ENCODE peak calls at places on chromosomes 3 and 15, in six cellular contexts. Z is Panc1, F is psoas muscle, G is astrocyte, J is cardiac muscle cell, U is tibial nerve. S is an unnamed sample.

GRCh38 chr3:157865449-157865862 is 240.8 kb downstream of the SHOX2 start:
- DNase-seq in Z (no peak), F (no peak), G (no peak), J (peak; percentile 9), U (no peak), S (no peak)

GRCh38 chr3:177284383-177284881 is 87.2 kb upstream of the TBL1XR1 start:
- DNase-seq in Z (no peak), F (peak; percentile 61), G (peak; percentile 25), J (peak; percentile 80), U (no peak), S (no peak)

GRCh38 chr15:83380682-83381081 is 66.5 kb upstream of the SH3GL3 start:
- DNase-seq in Z (peak; percentile 8), F (no peak), G (peak; percentile 49), J (peak; percentile 66), U (no peak), S (no peak)

GRCh38 chr15:73800662-73801345 is 47.7 kb upstream of the INSYN1 start:
- DNase-seq in Z (no peak), F (peak; percentile 93), G (peak; percentile 93), J (no peak), U (no peak), S (no peak)

GRCh38 chr3:161851941-161852566 is 355.4 kb downstream of the OTOL1 start:
- DNase-seq in Z (peak; percentile 52), F (no peak), G (peak; percentile 12), J (peak; percentile 48), U (peak; percentile 19), S (no peak)

GRCh38 chr3:175349181-175349580 is 490.0 kb downstream of the NAALADL2 start:
- DNase-seq in Z (no peak), F (no peak), G (peak; percentile 75), J (no peak), U (no peak), S (no peak)

GRCh38 chr3:12946661-12947316 is 105.4 kb upstream of the RPL32 start:
- DNase-seq in Z (no peak), F (no peak), G (no peak), J (no peak), U (no peak), S (no peak)

GRCh38 chr3:115788921-115789470 is 165.7 kb downstream of the GAP43 start:
- DNase-seq in Z (no peak), F (no peak), G (peak; percentile 100), J (no peak), U (no peak), S (no peak)

GRCh38 chr3:123026551-123027291 is 842 bp downstream of the SEMA5B start:
- DNase-seq in Z (no peak), F (peak; percentile 62), G (no peak), J (peak; percentile 52), U (no peak), S (no peak)

GRCh38 chr3:150077581-150078247 is 107.0 kb upstream of the PFN2 start:
- DNase-seq in Z (no peak), F (no peak), G (peak; percentile 82), J (no peak), U (no peak), S (no peak)

GRCh38 chr3:153910387-153910786 is 210.8 kb upstream of the ARHGEF26 start:
- DNase-seq in Z (no peak), F (no peak), G (no peak), J (no peak), U (no peak), S (no peak)

GRCh38 chr15:77505556-77505955 is 84.9 kb downstream of the HMG20A start:
- DNase-seq in Z (no peak), F (no peak), G (no peak), J (no peak), U (no peak), S (no peak)

GRCh38 chr3:37491343-37491742 is 317.0 kb upstream of the LRRFIP2 start:
- DNase-seq in Z (no peak), F (no peak), G (no peak), J (no peak), U (no peak), S (no peak)

GRCh38 chr15:65330934-65331645 is 26.6 kb downstream of the RNU5B-1 start:
- DNase-seq in Z (no peak), F (peak; percentile 47), G (no peak), J (peak; percentile 46), U (no peak), S (no peak)

GRCh38 chr3:53137835-53138446 is 7.7 kb upstream of the RFT1 start:
- DNase-seq in Z (no peak), F (no peak), G (no peak), J (no peak), U (no peak), S (no peak)

GRCh38 chr3:108130705-108131104 is 39.9 kb upstream of the CD47 start:
- DNase-seq in Z (no peak), F (no peak), G (peak; percentile 53), J (no peak), U (no peak), S (no peak)

GRCh38 chr3:147407107-147407494 is 758 bp upstream of the ZIC4 start:
- DNase-seq in Z (no peak), F (no peak), G (no peak), J (no peak), U (no peak), S (no peak)

GRCh38 chr3:147406255-147407023 is at the start of gene ZIC4:
- DNase-seq in Z (no peak), F (no peak), G (no peak), J (no peak), U (no peak), S (no peak)

GRCh38 chr3:147405552-147406254 is 640 bp downstream of the ZIC4 start:
- DNase-seq in Z (no peak), F (no peak), G (no peak), J (no peak), U (no peak), S (no peak)

GRCh38 chr3:147404000-147404799 is 2.1 kb downstream of the ZIC4 start:
- DNase-seq in Z (no peak), F (no peak), G (no peak), J (no peak), U (no peak), S (no peak)

GRCh38 chr3:147404800-147405551 is 1.4 kb downstream of the ZIC4 start:
- DNase-seq in Z (no peak), F (no peak), G (no peak), J (no peak), U (no peak), S (no peak)
- H3K4me1 ChIP-seq in Z (no peaks in the 10 kb centered on the region), F (no peaks in the 10 kb centered on the region), G (peaks cover 42% of the 10 kb centered on the region), J (peaks cover 4% of the 10 kb centered on the region), U (peaks cover 6% of the 10 kb centered on the region), S (no peaks in the 10 kb centered on the region)

GRCh38 chr15:68783226-68784054 is 37.3 kb downstream of the ANP32A start:
- DNase-seq in Z (peak; percentile 8), F (no peak), G (no peak), J (peak; percentile 50), U (no peak), S (peak; percentile 39)

GRCh38 chr15:68781766-68782588 is 38.7 kb downstream of the ANP32A start:
- DNase-seq in Z (no peak), F (peak; percentile 72), G (no peak), J (no peak), U (peak; percentile 33), S (peak; percentile 66)

GRCh38 chr15:68784206-68784605 is 36.5 kb downstream of the ANP32A start:
- DNase-seq in Z (no peak), F (no peak), G (no peak), J (no peak), U (no peak), S (no peak)

GRCh38 chr15:68781209-68781608 is 39.5 kb downstream of the ANP32A start:
- DNase-seq in Z (no peak), F (no peak), G (no peak), J (no peak), U (no peak), S (no peak)

DNA sequence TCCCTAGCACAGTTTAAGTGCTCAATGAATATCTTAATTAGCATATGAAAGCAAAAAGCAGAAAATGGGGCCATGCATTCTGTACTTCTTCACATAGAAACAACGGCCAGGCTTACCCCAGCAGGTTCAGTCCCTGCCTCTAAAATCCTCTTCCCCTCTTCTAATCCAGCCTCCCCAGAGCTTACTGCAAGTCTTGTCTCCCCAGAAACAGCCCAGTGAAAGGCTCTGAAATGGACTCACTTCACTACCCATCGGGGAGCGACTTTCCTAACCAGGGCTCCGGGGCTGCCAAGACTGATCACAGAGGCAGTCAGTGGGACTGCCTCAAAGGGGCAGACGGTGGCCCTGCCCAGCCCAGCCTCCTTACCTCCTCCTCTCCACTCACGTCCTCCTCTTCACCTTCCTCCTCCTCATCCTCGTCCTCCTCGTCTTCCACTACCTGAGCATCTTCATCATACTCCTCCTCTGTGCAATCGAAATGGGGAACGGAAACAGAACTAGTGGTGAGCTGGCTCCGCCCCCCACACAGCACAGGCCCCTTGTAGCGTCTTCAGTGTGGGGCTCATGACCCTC is 38.0 kb downstream of the ANP32A start:
- DNase-seq in Z (no peak), F (no peak), G (no peak), J (no peak), U (no peak), S (no peak)
- H3K4me1 ChIP-seq in Z (peaks cover 3% of the 10 kb centered on the region), F (peaks cover 4% of the 10 kb centered on the region), G (no peaks in the 10 kb centered on the region), J (no peaks in the 10 kb centered on the region), U (no peaks in the 10 kb centered on the region), S (peaks cover 23% of the 10 kb centered on the region)

GRCh38 chr15:71807691-71808091 is 2.7 kb upstream of the NR2E3 start:
- DNase-seq in Z (no peak), F (no peak), G (no peak), J (no peak), U (no peak), S (no peak)

GRCh38 chr15:71811036-71811736 is 832 bp downstream of the NR2E3 start:
- DNase-seq in Z (no peak), F (no peak), G (no peak), J (no peak), U (no peak), S (no peak)

GRCh38 chr15:71808311-71809020 is 1.9 kb upstream of the NR2E3 start:
- DNase-seq in Z (no peak), F (no peak), G (no peak), J (peak; percentile 85), U (no peak), S (no peak)

GRCh38 chr15:71810256-71811035 is at the start of gene NR2E3:
- DNase-seq in Z (no peak), F (no peak), G (no peak), J (no peak), U (no peak), S (no peak)

GRCh38 chr15:71809346-71809745 is 1.0 kb upstream of the NR2E3 start:
- DNase-seq in Z (no peak), F (no peak), G (no peak), J (no peak), U (no peak), S (no peak)
- H3K4me1 ChIP-seq in Z (peaks cover 16% of the 10 kb centered on the region), F (no peaks in the 10 kb centered on the region), G (peaks cover 21% of the 10 kb centered on the region), J (peaks cover 35% of the 10 kb centered on the region), U (no peaks in the 10 kb centered on the region), S (no peaks in the 10 kb centered on the region)

GRCh38 chr3:127784283-127784682 is 38.0 kb downstream of the MGLL start:
- DNase-seq in Z (no peak), F (peak; percentile 38), G (no peak), J (no peak), U (no peak), S (no peak)

GRCh38 chr3:127783166-127783565 is 39.1 kb downstream of the MGLL start:
- DNase-seq in Z (no peak), F (peak; percentile 13), G (no peak), J (no peak), U (no peak), S (no peak)

GRCh38 chr3:127780536-127781400 is 41.5 kb downstream of the MGLL start:
- DNase-seq in Z (no peak), F (no peak), G (no peak), J (no peak), U (no peak), S (no peak)

GRCh38 chr3:127779747-127780146 is 42.6 kb downstream of the MGLL start:
- DNase-seq in Z (no peak), F (peak; percentile 33), G (peak; percentile 62), J (peak; percentile 27), U (no peak), S (no peak)

GRCh38 chr3:127781411-127782001 is 40.8 kb downstream of the MGLL start:
- DNase-seq in Z (no peak), F (peak; percentile 81), G (peak; percentile 59), J (no peak), U (no peak), S (no peak)
- H3K4me1 ChIP-seq in Z (no peaks in the 10 kb centered on the region), F (peaks cover 70% of the 10 kb centered on the region), G (peaks cover 22% of the 10 kb centered on the region), J (peaks cover 12% of the 10 kb centered on the region), U (peaks cover 21% of the 10 kb centered on the region), S (no peaks in the 10 kb centered on the region)

S was measured in CD8-positive, alpha-beta T cell.